ENCODE peak calls at places on chromosomes 7 and 10, in five cellular contexts. J is psoas muscle, X is GM23248, D is sigmoid colon, P is gastrocnemius medialis. R is an unnamed sample.

GRCh38 chr7:139118803-139119485 is 9.4 kb upstream of the ZC3HAV1 start:
- DNase-seq in P (no peak), D (no peak), X (no peak), J (no peak), R (no peak)

GRCh38 chr7:7103343-7104313 is 78.7 kb upstream of the C1GALT1 start:
- DNase-seq in P (no peak), D (no peak), J (no peak), X (peak; percentile 78), R (no peak)

GRCh38 chr7:18457832-18458231 is 37.7 kb upstream of the HDAC9 start:
- DNase-seq in D (no peak), P (no peak), X (no peak), J (no peak), R (no peak)

GRCh38 chr10:7410800-7411670 is at the start of gene SFMBT2:
- DNase-seq in J (peak; percentile 64), D (peak; percentile 78), P (peak; percentile 52), X (peak; percentile 77), R (peak; percentile 58)

GRCh38 chr7:57202274-57202673 is 70.0 kb upstream of the ZNF479 start:
- DNase-seq in P (no peak), D (no peak), J (no peak), X (no peak), R (no peak)

GRCh38 chr7:137084607-137085380 is 216.3 kb downstream of the CHRM2 start:
- DNase-seq in P (no peak), D (no peak), X (peak; percentile 69), J (no peak), R (no peak)

GRCh38 chr10:4141471-4141870 is 356.5 kb upstream of the KLF6 start:
- DNase-seq in X (peak; percentile 26), P (no peak), J (no peak), D (no peak), R (no peak)

GRCh38 chr7:141550694-141551079 is 523 bp upstream of the AGK start:
- DNase-seq in P (no peak), X (peak; percentile 49), J (no peak), D (no peak), R (peak; percentile 13)

GRCh38 chr7:99459087-99459486 is 6.9 kb downstream of the ATP5MF start:
- DNase-seq in J (no peak), D (no peak), X (peak; percentile 57), P (no peak), R (no peak)

GRCh38 chr10:79295593-79295992 is 51.7 kb upstream of the PPIF start:
- DNase-seq in J (no peak), P (no peak), X (no peak), D (no peak), R (no peak)

GRCh38 chr10:130021373-130021950 is 57.4 kb upstream of the EBF3 start:
- DNase-seq in D (no peak), P (no peak), X (peak; percentile 98), J (peak; percentile 50), R (no peak)

GRCh38 chr10:45034301-45034700 is 33.6 kb downstream of the ZNF22 start:
- DNase-seq in D (no peak), J (no peak), X (no peak), P (no peak), R (no peak)

GRCh38 chr7:1210979-1211608 is 21.6 kb upstream of the UNCX start:
- DNase-seq in X (peak; percentile 38), J (no peak), D (no peak), P (no peak), R (no peak)

GRCh38 chr7:28062197-28062988 is 118.2 kb downstream of the JAZF1 start:
- DNase-seq in J (peak; percentile 67), D (peak; percentile 90), P (peak; percentile 66), X (peak; percentile 84), R (peak; percentile 62)

GRCh38 chr10:91137822-91138221 is 82.6 kb upstream of the PCGF5 start:
- DNase-seq in P (no peak), D (no peak), X (no peak), J (no peak), R (peak; percentile 57)

GRCh38 chr10:122152544-122152943 is 118.6 kb upstream of the BTBD16 start:
- DNase-seq in X (peak; percentile 97), J (peak; percentile 93), P (peak; percentile 99), D (peak; percentile 97), R (peak; percentile 40)

GRCh38 chr10:90424730-90425129 is 433.1 kb downstream of the HTR7 start:
- DNase-seq in X (no peak), J (no peak), D (no peak), P (no peak), R (no peak)

GRCh38 chr7:55366461-55367138 is 1.5 kb downstream of the LANCL2 start:
- DNase-seq in D (no peak), J (no peak), X (peak; percentile 30), P (no peak), R (no peak)

GRCh38 chr10:16519250-16519907 is 2.3 kb downstream of the C1QL3 start:
- DNase-seq in X (no peak), P (no peak), D (no peak), J (no peak), R (no peak)

GRCh38 chr7:130904031-130904757 is 170.2 kb upstream of the KLF14 start:
- DNase-seq in X (peak; percentile 93), D (no peak), J (no peak), P (peak; percentile 73), R (no peak)

GRCh38 chr10:63388421-63389031 is 77.3 kb downstream of the JMJD1C start:
- DNase-seq in X (no peak), D (no peak), J (no peak), P (no peak), R (no peak)
- H3K27ac ChIP-seq in X (no peak overlapping the region), D (no peak overlapping the region), J (no peak overlapping the region), P (no peak overlapping the region), R (no peak overlapping the region)

GRCh38 chr7:94300176-94300835 is 94.4 kb upstream of the COL1A2 start:
- DNase-seq in D (no peak), J (no peak), X (peak; percentile 41), P (no peak), R (no peak)
- H3K4me1 ChIP-seq in D (peaks cover 87% of the 10 kb centered on the region), J (no peaks in the 10 kb centered on the region), X (peaks cover 83% of the 10 kb centered on the region), P (peaks cover 4% of the 10 kb centered on the region), R (peaks cover 30% of the 10 kb centered on the region)

GRCh38 chr10:121137533-121137932 is 286.4 kb downstream of the WDR11 start:
- DNase-seq in J (no peak), X (no peak), D (no peak), P (no peak), R (no peak)
- H3K27ac ChIP-seq in J (no peak overlapping the region), X (no peak overlapping the region), D (peak overlapping the region; percentile 75), P (no peak overlapping the region), R (no peak overlapping the region)

GRCh38 chr7:50555594-50556140 is 9.5 kb downstream of the DDC start:
- DNase-seq in P (no peak), J (no peak), D (no peak), X (no peak), R (no peak)

GRCh38 chr7:50557114-50557513 is 8.1 kb downstream of the DDC start:
- DNase-seq in D (no peak), J (no peak), X (no peak), P (no peak), R (no peak)

GRCh38 chr7:50556247-50556976 is 8.8 kb downstream of the DDC start:
- DNase-seq in P (no peak), X (peak; percentile 13), J (no peak), D (peak; percentile 70), R (no peak)

GRCh38 chr7:50560865-50561351 is 4.3 kb downstream of the DDC start:
- DNase-seq in J (no peak), X (no peak), P (no peak), D (no peak), R (no peak)

GRCh38 chr7:50558380-50559051 is 6.7 kb downstream of the DDC start:
- DNase-seq in D (no peak), J (no peak), P (no peak), X (no peak), R (no peak)
- H3K4me1 ChIP-seq in D (peaks cover 15% of the 10 kb centered on the region), J (no peaks in the 10 kb centered on the region), P (no peaks in the 10 kb centered on the region), X (no peaks in the 10 kb centered on the region), R (peaks cover 43% of the 10 kb centered on the region)

DNA sequence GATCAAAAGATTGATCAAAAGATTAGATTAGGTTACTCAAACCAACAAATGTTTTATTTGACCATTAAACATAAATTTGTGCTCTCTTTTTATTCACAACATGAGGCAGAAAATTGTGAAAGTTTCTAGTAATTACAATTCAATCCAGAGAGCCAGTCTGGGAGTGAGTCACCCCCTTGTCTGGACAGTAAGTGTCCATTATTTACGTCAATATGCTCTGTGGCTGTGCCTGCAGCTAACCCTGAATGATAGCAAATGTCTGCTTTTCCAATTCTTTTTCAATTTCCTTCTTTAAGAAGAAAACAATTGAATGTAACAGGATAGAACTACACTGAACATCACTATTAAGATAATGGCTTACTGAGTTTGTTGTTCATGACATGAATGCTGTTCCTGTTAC is 27.9 kb downstream of the GNG11 start:
- DNase-seq in J (no peak), P (no peak), D (no peak), X (peak; percentile 94), R (no peak)
- H3K27ac ChIP-seq in J (no peak overlapping the region), P (no peak overlapping the region), D (no peak overlapping the region), X (peak overlapping the region; percentile 75), R (no peak overlapping the region)

DNA sequence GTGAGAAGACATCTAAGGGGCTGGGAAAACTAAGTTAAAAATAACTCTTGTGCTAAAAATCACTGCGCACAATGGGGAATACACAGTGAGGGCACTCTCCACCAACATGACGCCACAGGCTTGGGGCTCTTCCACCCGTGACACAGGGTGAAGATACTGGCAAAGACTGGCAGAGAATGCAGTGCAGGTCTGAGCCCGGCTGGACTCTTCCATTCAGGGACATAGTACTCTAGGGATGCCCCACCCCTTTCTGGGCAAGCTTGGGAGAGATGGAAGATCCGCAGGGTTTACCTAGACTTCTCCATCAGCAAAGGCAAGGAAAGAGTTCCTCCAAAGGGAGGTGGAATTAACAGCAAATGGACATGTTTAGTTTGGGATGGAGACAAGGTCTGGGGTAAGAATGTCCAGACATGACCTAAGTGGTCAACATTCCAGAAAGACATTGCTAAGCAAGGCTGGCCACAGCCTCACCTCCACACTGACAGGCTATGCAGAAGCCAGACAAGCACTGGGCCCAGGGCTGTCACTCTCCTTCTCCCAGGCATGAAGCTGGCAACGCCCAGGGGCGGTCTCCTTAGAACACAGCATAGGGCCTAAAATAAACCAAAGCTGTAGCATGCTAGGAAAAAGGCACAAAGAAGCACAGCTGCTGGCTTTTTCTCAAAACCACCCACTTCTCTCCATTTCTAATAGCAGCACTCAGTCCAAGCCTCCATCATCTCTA is 28.1 kb downstream of the XPNPEP1 start:
- DNase-seq in P (peak; percentile 51), X (peak; percentile 61), J (peak; percentile 69), D (no peak), R (peak; percentile 45)
- H3K4me1 ChIP-seq in P (peaks cover 40% of the 10 kb centered on the region), X (peaks cover 71% of the 10 kb centered on the region), J (peaks cover 48% of the 10 kb centered on the region), D (peaks cover 47% of the 10 kb centered on the region), R (peaks cover 85% of the 10 kb centered on the region)

DNA sequence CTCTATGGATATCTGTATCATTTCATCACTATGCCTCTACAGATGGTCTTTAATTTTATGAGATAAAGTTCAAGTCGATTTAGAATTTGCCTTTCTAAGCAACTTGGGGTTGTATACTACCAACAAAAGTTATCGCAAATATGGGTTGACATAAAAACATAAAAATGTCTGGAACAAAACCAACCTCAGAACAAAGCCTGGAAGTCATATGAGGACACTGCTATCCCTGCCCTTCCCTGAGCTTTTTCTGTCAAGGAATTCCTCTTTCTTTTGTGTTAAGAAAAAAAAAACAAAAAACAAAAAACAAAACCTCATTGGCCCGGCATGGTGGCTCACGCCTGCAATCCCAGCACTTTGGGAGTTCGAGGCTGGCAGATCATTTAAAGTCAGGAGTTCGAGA is 319.3 kb downstream of the CAMK1D start:
- DNase-seq in D (no peak), P (no peak), J (no peak), X (no peak), R (no peak)
- H3K27ac ChIP-seq in D (no peak overlapping the region), P (no peak overlapping the region), J (no peak overlapping the region), X (no peak overlapping the region), R (no peak overlapping the region)